ENCODE peak calls at places on chromosome 15, in four cellular contexts. R, Q, C and T are unnamed samples.

GRCh38 chr15:47586653-47587224 is 130.6 kb upstream of the SEMA6D start:
- DNase-seq in R (no peak), Q (no peak), C (no peak), T (no peak)

GRCh38 chr15:48202068-48202467 is 4.0 kb upstream of the SLC12A1 start:
- DNase-seq in C (no peak), Q (no peak), R (no peak), T (no peak)

GRCh38 chr15:79475312-79475711 is 43.2 kb downstream of the MINAR1 start:
- DNase-seq in C (no peak), Q (peak), R (no peak), T (no peak)

GRCh38 chr15:91878319-91878718 is 24.8 kb downstream of the SLCO3A1 start:
- DNase-seq in Q (no peak), C (no peak), R (no peak), T (no peak)

GRCh38 chr15:86155551-86155950 is 75.9 kb downstream of the AGBL1 start:
- DNase-seq in Q (no peak), R (no peak), C (no peak), T (no peak)

GRCh38 chr15:51736069-51736468 is 1.4 kb downstream of the LYSMD2 start:
- DNase-seq in Q (peak), C (no peak), R (no peak), T (no peak)

GRCh38 chr15:93072440-93073394 is 16.3 kb downstream of the RGMA start:
- DNase-seq in Q (peak), R (no peak), C (peak), T (peak)

GRCh38 chr15:88257311-88257901 is 867 bp upstream of the NTRK3 start:
- DNase-seq in C (peak), R (peak), Q (peak), T (peak)

GRCh38 chr15:59688383-59688887 is 685 bp downstream of the BNIP2 start:
- DNase-seq in C (peak), R (peak), Q (peak), T (no peak)

GRCh38 chr15:37086120-37086519 is 14.2 kb downstream of the MEIS2 start:
- DNase-seq in Q (no peak), C (no peak), R (no peak), T (no peak)

GRCh38 chr15:57259511-57260143 is 116.7 kb upstream of the CGNL1 start:
- DNase-seq in R (no peak), Q (no peak), C (peak), T (peak)

GRCh38 chr15:77083381-77084160 is 12.7 kb upstream of the TSPAN3 start:
- DNase-seq in Q (no peak), C (peak), R (no peak), T (peak)

GRCh38 chr15:72907733-72908132 is 124.2 kb upstream of the ADPGK start:
- DNase-seq in C (no peak), R (no peak), Q (no peak), T (no peak)

GRCh38 chr15:63063164-63063756 is 20.7 kb downstream of the TPM1 start:
- DNase-seq in R (no peak), Q (no peak), C (no peak), T (no peak)

GRCh38 chr15:91887921-91888373 is 34.4 kb downstream of the SLCO3A1 start:
- DNase-seq in Q (peak), R (no peak), C (no peak), T (no peak)

GRCh38 chr15:64430000-64430735 is 30.2 kb upstream of the ZNF609 start:
- DNase-seq in Q (peak), R (peak), C (peak), T (peak)

GRCh38 chr15:78768096-78768495 is 43.2 kb downstream of the ADAMTS7 start:
- DNase-seq in C (no peak), Q (no peak), R (no peak), T (no peak)

GRCh38 chr15:35755237-35755802 is 209.4 kb upstream of the DPH6 start:
- DNase-seq in R (no peak), C (no peak), Q (no peak), T (no peak)

GRCh38 chr15:84863480-84864428 is 20.7 kb upstream of the SLC28A1 start:
- DNase-seq in C (no peak), R (no peak), Q (peak), T (no peak)

GRCh38 chr15:58551764-58552504 is 120.1 kb downstream of the LIPC start:
- DNase-seq in Q (peak), R (no peak), C (no peak), T (no peak)

GRCh38 chr15:74809951-74810350 is 2.7 kb upstream of the LMAN1L start:
- DNase-seq in Q (no peak), R (no peak), C (no peak), T (no peak)

GRCh38 chr15:84799511-84800187 is 17.5 kb upstream of the ALPK3 start:
- DNase-seq in R (no peak), Q (no peak), C (no peak), T (no peak)

GRCh38 chr15:90774731-90775521 is 57.8 kb downstream of the BLM start:
- DNase-seq in R (no peak), Q (peak), C (no peak), T (no peak)

GRCh38 chr15:58486564-58486963 is 54.8 kb downstream of the LIPC start:
- DNase-seq in Q (no peak), R (no peak), C (no peak), T (no peak)

GRCh38 chr15:40054056-40054745 is 15.2 kb upstream of the SRP14 start:
- DNase-seq in R (peak), Q (peak), C (no peak), T (no peak)

GRCh38 chr15:99409560-99409959 is 156.2 kb upstream of the MEF2A start:
- DNase-seq in Q (no peak), C (no peak), R (no peak), T (no peak)

GRCh38 chr15:40936234-40936708 is 7.1 kb downstream of the DLL4 start:
- DNase-seq in C (no peak), Q (no peak), R (no peak), T (no peak)

GRCh38 chr15:90124487-90124886 is 22.2 kb upstream of the IDH2 start:
- DNase-seq in Q (no peak), R (no peak), C (no peak), T (no peak)

GRCh38 chr15:84747423-84748273 is 744 bp upstream of the ZNF592 start:
- DNase-seq in Q (peak), R (no peak), C (peak), T (peak)

GRCh38 chr15:64825081-64825430 is 391 bp downstream of the PIF1 start:
- DNase-seq in Q (peak), R (peak), C (no peak), T (no peak)

GRCh38 chr15:31525296-31525695 is 198.7 kb downstream of the KLF13 start:
- DNase-seq in C (no peak), Q (no peak), R (no peak), T (no peak)

GRCh38 chr15:60801336-60801735 is 322.4 kb upstream of the ICE2 start:
- DNase-seq in C (no peak), Q (no peak), R (no peak), T (no peak)
- H3K4me2 ChIP-seq in C (no peak), Q (no peak), R (no peak), T (no peak)

DNA sequence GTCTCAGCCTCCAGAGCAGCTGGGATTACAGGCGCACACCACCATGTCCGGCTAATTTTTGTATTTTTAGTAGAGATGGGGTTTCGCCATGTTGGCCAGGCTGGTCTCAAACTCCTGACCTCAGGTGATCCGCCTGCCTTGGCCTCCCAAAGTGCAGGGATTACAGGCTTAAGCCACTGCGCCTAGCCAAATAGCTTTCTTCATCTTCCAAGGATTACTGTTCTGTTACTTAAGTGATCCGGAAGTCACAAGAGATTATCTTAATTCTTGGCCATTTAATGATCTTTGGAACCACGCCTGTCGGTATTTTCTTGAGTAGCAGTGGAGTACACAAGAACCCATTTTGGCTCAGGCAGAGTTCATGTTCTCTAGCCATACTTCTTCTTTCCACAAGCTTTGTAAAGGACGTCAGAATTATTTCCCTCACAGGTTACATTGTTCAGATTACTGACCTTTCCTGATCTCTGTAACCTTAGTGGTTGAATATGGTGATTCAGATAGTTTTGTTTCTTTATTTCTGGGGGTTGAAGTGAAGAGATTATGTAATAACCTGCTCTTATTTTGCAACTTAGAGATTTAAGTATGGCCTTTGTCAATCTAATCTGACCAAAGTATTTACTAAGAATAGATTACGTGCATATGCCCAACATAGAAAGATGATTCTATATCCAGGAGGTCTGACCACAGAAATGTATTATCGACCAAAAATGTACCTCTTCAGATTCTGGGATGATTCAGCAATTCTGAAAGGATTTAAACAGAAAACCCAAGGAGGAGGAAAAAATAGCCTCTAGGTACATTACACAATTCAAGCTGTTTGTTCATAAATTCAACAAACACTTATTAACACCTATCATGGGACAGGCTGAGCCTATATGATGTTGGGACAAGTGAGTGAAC is 132.2 kb downstream of the GREM1 start:
- DNase-seq in R (peak), Q (peak), C (no peak), T (no peak)
- H3K9ac ChIP-seq in R (no peak), Q (peak), C (no peak), T (no peak)

GRCh38 chr15:26087395-26087794 is 224.3 kb upstream of the ATP10A start:
- DNase-seq in R (no peak), C (no peak), Q (peak), T (no peak)

GRCh38 chr15:26091184-26091583 is 228.1 kb upstream of the ATP10A start:
- DNase-seq in C (no peak), R (no peak), Q (no peak), T (no peak)

GRCh38 chr15:26083457-26084350 is 220.6 kb upstream of the ATP10A start:
- DNase-seq in Q (peak), R (no peak), C (no peak), T (no peak)

GRCh38 chr15:26082833-26083174 is 219.7 kb upstream of the ATP10A start:
- DNase-seq in Q (no peak), C (no peak), R (no peak), T (no peak)

DNA sequence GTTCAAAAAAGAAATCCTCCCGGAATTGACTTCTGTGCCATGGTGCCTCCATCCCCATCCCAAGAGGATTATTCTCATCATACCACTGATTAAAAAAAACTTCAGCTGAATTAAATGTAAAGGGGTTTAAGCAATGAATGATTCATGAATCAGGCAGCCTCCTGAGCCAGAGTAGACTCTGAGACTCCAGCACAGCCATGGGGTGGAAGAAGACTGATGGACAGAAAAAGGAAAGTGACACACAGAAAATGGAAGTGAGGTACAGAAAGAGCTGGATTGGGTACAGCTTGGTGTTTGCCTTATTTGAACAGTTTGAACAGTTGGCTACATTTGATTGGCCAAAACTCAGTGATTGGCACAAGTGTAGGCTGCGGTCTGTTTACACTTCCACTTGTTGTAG is 224.8 kb upstream of the ATP10A start:
- DNase-seq in Q (peak), C (no peak), R (no peak), T (no peak)
- H3K4me3 ChIP-seq in Q (peak), C (no peak), R (no peak), T (no peak)

GRCh38 chr15:26075770-26076169 is 212.6 kb upstream of the ATP10A start:
- DNase-seq in R (no peak), C (no peak), Q (no peak), T (no peak)
- H3K4me2 ChIP-seq in R (no peak), C (no peak), Q (no peak), T (no peak)

GRCh38 chr15:49876401-49877038 is 242.5 kb downstream of the ATP8B4 start:
- DNase-seq in C (no peak), R (peak), Q (peak), T (peak)

GRCh38 chr15:49881433-49881832 is 237.6 kb downstream of the ATP8B4 start:
- DNase-seq in C (no peak), R (no peak), Q (no peak), T (no peak)

GRCh38 chr15:49877117-49877860 is 241.7 kb downstream of the ATP8B4 start:
- DNase-seq in R (no peak), Q (peak), C (no peak), T (no peak)

GRCh38 chr15:49875392-49875791 is 243.6 kb downstream of the ATP8B4 start:
- DNase-seq in C (no peak), Q (no peak), R (no peak), T (no peak)

GRCh38 chr15:49877871-49878511 is 241.0 kb downstream of the ATP8B4 start:
- DNase-seq in R (no peak), Q (peak), C (no peak), T (no peak)
- H3K9ac ChIP-seq in R (no peak), Q (peak), C (no peak), T (no peak)

GRCh38 chr15:101489633-101490407 is at the start of gene PCSK6:
- DNase-seq in R (no peak), C (peak), Q (peak), T (peak)

GRCh38 chr15:101490922-101491738 is 1.6 kb upstream of the PCSK6 start:
- DNase-seq in C (no peak), R (no peak), Q (peak), T (no peak)

GRCh38 chr15:101488300-101489164 is 975 bp downstream of the PCSK6 start:
- DNase-seq in R (no peak), Q (no peak), C (peak), T (peak)

GRCh38 chr15:101490408-101490891 is 943 bp upstream of the PCSK6 start:
- DNase-seq in R (no peak), C (no peak), Q (no peak), T (no peak)

GRCh38 chr15:101489236-101489632 is 273 bp downstream of the PCSK6 start:
- DNase-seq in C (no peak), R (no peak), Q (peak), T (peak)
- H3K4me3 ChIP-seq in C (peak), R (no peak), Q (no peak), T (peak)

GRCh38 chr15:101326026-101326315 is 30.9 kb upstream of the SNRPA1 start:
- DNase-seq in C (no peak), R (no peak), Q (no peak), T (no peak)

GRCh38 chr15:101324513-101325177 is 29.6 kb upstream of the SNRPA1 start:
- DNase-seq in C (no peak), Q (no peak), R (no peak), T (no peak)

GRCh38 chr15:101326462-101327146 is 31.6 kb upstream of the SNRPA1 start:
- DNase-seq in C (no peak), Q (no peak), R (no peak), T (no peak)

GRCh38 chr15:101323793-101324505 is 28.9 kb upstream of the SNRPA1 start:
- DNase-seq in Q (no peak), C (no peak), R (no peak), T (no peak)

GRCh38 chr15:101325263-101326025 is 30.4 kb upstream of the SNRPA1 start:
- DNase-seq in Q (no peak), C (no peak), R (no peak), T (no peak)
- H3K4me2 ChIP-seq in Q (no peak), C (no peak), R (no peak), T (no peak)

DNA sequence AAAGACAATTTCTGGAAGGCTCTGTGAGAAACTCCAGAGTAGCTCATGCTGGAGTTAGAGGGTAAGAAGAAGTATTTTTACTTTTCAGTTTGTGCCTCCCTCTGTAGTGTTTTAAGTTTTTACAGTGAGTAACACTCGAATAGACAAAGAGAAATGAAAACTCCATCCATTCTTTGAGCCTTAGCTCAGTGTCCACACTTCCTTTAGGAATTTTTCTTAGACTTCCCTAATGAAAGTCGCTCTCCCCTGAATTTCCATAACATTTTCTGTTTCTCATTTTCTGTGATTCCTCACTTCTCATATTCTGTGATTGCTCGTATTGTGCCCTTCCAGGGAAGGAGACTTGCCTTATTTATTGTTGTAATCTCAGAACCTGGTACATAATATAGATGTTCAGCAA is 2.1 kb downstream of the BLOC1S6 start:
- DNase-seq in Q (no peak), C (no peak), R (no peak), T (no peak)
- H3K9ac ChIP-seq in Q (no peak), C (no peak), R (no peak), T (no peak)

GRCh38 chr15:66496951-66497501 is 536 bp downstream of the SNAPC5 start:
- DNase-seq in R (no peak), C (no peak), Q (peak), T (no peak)
- H3K4me3 ChIP-seq in R (peak), C (peak), Q (peak), T (peak)

DNA sequence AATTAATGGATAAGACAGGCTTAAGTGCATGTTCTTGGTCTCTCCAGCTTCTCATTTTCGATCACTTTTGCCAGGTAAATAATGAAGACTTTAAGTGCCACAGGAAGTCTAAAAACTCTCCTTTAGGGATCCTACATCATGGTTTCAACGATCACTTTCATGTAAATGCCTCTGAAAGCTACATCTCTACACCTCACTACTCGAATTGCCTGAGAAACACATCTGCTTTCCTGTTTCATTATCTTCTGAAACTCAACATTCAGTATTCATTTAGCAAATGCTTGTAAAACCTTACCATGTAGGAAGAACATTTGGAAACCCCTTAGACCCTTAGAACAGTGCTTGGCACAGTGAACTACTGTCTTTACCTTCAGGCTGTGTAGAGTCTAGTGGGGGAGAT is 16.2 kb downstream of the THAP10 start:
- DNase-seq in C (no peak), Q (no peak), R (peak), T (no peak)
- H3K4me2 ChIP-seq in C (no peak), Q (no peak), R (peak), T (no peak)